ENCODE peak calls at places on chromosomes 7 and 10, in seven cellular contexts. V is fibroblast of mammary gland, Q is heart left ventricle, J is left ventricle myocardium inferior, C is PC-3, M is OCI-LY7, W is GM12864. P is an unnamed sample.

GRCh38 chr7:34530211-34530610 is 127.8 kb upstream of the NPSR1 start:
- DNase-seq in V (no peak), Q (no peak), J (no peak), C (no peak), M (no peak), W (no peak), P (no peak)

GRCh38 chr10:32983333-32983909 is 25.4 kb upstream of the ITGB1 start:
- DNase-seq in V (peak; percentile 97), Q (no peak), J (no peak), C (peak; percentile 98), M (no peak), W (no peak), P (peak; percentile 96)

GRCh38 chr7:66804001-66804400 is 63.5 kb downstream of the RABGEF1 start:
- DNase-seq in V (peak; percentile 8), Q (no peak), J (no peak), C (no peak), M (no peak), W (no peak), P (peak; percentile 13)

GRCh38 chr10:110076559-110077318 is 69.0 kb downstream of the ADD3 start:
- DNase-seq in V (peak; percentile 95), Q (no peak), J (no peak), C (peak; percentile 65), M (peak; percentile 69), W (peak; percentile 62), P (peak; percentile 82)

GRCh38 chr10:132701099-132701845 is 84.7 kb downstream of the NKX6-2 start:
- DNase-seq in V (no peak), Q (peak; percentile 53), J (peak; percentile 9), C (no peak), M (no peak), W (no peak), P (no peak)

GRCh38 chr10:22978287-22978686 is 50.4 kb downstream of the ARMC3 start:
- DNase-seq in V (peak; percentile 24), Q (no peak), J (no peak), C (no peak), M (no peak), W (no peak), P (peak; percentile 37)

GRCh38 chr7:135710417-135711138 is 17.4 kb downstream of the SLC13A4 start:
- DNase-seq in V (no peak), Q (no peak), J (no peak), C (peak; percentile 6), M (peak; percentile 27), W (no peak), P (no peak)

GRCh38 chr10:71584902-71585578 is 134.5 kb downstream of the C10orf105 start:
- DNase-seq in V (no peak), Q (no peak), J (no peak), C (no peak), M (no peak), W (no peak), P (peak; percentile 84)

GRCh38 chr7:13197501-13197900 is 510.1 kb downstream of the ARL4A start:
- DNase-seq in V (peak; percentile 67), Q (no peak), J (no peak), C (peak; percentile 78), M (no peak), W (no peak), P (peak; percentile 32)

GRCh38 chr7:156051884-156052283 is 239.6 kb upstream of the SHH start:
- DNase-seq in V (no peak), Q (no peak), J (no peak), C (no peak), M (no peak), W (no peak), P (no peak)

GRCh38 chr7:76191783-76192240 is 9.9 kb upstream of the SRRM3 start:
- DNase-seq in V (peak; percentile 53), Q (no peak), J (no peak), C (peak; percentile 53), M (peak; percentile 24), W (no peak), P (peak; percentile 22)

GRCh38 chr10:2936816-2937215 is 130.5 kb upstream of the PFKP start:
- DNase-seq in V (peak; percentile 11), Q (no peak), J (no peak), C (no peak), M (no peak), W (no peak), P (no peak)

GRCh38 chr10:63464402-63465292 is 1.1 kb downstream of the JMJD1C start:
- DNase-seq in V (peak; percentile 23), Q (no peak), J (no peak), C (peak; percentile 51), M (no peak), W (no peak), P (peak; percentile 42)

GRCh38 chr7:55140981-55141278 is 122.1 kb downstream of the EGFR start:
- DNase-seq in V (no peak), Q (no peak), J (no peak), C (no peak), M (no peak), W (no peak), P (no peak)

GRCh38 chr10:110684800-110685446 is 40.8 kb downstream of the RBM20 start:
- DNase-seq in V (no peak), Q (no peak), J (no peak), C (no peak), M (no peak), W (no peak), P (peak; percentile 50)

GRCh38 chr7:138538996-138539644 is 79.1 kb downstream of the TRIM24 start:
- DNase-seq in V (no peak), Q (no peak), J (no peak), C (no peak), M (no peak), W (no peak), P (no peak)

GRCh38 chr7:4139656-4140320 is 542.3 kb upstream of the FOXK1 start:
- DNase-seq in V (no peak), Q (peak; percentile 14), J (no peak), C (no peak), M (no peak), W (no peak), P (no peak)

GRCh38 chr10:37488792-37489657 is 363.6 kb downstream of the ANKRD30A start:
- DNase-seq in V (peak; percentile 31), Q (no peak), J (no peak), C (peak; percentile 99), M (no peak), W (no peak), P (peak; percentile 12)

GRCh38 chr10:89224697-89225443 is 17.8 kb upstream of the CH25H start:
- DNase-seq in V (no peak), Q (peak; percentile 72), J (peak; percentile 37), C (no peak), M (no peak), W (no peak), P (no peak)
- TF ChIP-seq CTCF in V (peak; percentile 8), Q (peak; percentile 31), J (peak; percentile 63), C (no peak), M (no peak), W (no peak), P (peak; percentile 41)

DNA sequence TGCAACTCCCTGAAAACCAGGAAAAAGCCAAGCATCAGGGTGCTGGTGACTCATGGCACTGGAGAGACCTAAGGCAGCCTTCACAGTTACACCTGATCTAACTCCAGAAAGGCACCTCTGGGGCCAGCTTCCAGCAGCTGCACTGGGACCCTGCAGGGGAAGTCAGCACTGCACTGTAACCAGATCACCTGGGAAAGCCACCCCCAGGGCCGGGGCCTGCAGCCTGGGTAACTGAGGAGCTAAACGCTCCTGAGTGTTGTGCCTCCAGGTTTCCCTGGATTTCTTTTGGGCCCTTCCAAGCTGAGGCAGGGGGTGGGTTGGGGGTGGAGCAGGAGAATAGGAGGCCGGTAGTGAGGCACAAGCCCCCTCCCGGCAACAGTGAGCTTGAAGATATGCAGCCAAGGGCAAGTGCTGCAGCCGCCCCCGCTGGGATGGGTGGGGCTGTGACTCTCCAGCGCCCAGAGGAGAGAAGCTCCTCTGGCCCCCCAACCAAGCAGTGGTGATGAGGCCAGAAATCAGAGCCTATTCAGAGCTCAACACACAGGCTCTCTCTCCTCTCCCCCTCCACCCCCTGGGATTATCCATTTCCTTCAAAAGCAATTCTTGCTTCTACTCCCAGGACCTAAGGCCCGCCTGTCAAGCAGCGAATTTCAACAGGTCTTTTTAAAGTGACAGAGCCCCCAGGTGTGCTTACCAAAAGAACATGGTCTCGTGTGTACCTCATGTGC is 2.6 kb downstream of the CXCL12 start:
- DNase-seq in V (no peak), Q (no peak), J (no peak), C (no peak), M (no peak), W (no peak), P (no peak)
- H3K4me3 ChIP-seq in V (no peak overlapping the region), Q (peak overlapping the region; percentile 79), J (peak overlapping the region; percentile 93), C (no peak overlapping the region), M (no peak overlapping the region), W (no peak overlapping the region), P (peak overlapping the region; percentile 51)

DNA sequence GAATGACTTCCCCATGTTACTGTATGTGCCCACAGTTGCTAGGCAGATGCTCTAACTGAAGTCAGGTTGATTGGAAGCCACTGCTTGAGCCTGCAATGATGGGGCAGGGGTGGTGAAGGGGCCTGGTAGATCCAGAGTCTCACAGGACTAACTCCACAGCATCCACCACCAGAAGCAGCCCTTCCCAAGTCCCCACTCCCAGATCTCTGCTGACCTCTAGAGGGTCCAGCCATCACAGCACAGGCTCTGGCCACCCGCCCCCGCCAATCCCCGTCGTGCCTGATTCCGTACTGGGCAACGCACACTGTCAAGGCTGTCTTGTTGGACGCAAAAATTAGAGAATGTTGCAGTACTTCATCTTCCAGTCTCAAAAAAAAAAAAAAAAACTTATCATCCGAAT is 136.8 kb upstream of the PDE1C start:
- DNase-seq in V (peak; percentile 14), Q (no peak), J (peak; percentile 19), C (peak; percentile 44), M (no peak), W (no peak), P (peak; percentile 11)
- TF ChIP-seq CTCF in V (peak; percentile 31), Q (peak; percentile 28), J (peak; percentile 55), C (peak; percentile 58), M (no peak), W (no peak), P (peak; percentile 53)

DNA sequence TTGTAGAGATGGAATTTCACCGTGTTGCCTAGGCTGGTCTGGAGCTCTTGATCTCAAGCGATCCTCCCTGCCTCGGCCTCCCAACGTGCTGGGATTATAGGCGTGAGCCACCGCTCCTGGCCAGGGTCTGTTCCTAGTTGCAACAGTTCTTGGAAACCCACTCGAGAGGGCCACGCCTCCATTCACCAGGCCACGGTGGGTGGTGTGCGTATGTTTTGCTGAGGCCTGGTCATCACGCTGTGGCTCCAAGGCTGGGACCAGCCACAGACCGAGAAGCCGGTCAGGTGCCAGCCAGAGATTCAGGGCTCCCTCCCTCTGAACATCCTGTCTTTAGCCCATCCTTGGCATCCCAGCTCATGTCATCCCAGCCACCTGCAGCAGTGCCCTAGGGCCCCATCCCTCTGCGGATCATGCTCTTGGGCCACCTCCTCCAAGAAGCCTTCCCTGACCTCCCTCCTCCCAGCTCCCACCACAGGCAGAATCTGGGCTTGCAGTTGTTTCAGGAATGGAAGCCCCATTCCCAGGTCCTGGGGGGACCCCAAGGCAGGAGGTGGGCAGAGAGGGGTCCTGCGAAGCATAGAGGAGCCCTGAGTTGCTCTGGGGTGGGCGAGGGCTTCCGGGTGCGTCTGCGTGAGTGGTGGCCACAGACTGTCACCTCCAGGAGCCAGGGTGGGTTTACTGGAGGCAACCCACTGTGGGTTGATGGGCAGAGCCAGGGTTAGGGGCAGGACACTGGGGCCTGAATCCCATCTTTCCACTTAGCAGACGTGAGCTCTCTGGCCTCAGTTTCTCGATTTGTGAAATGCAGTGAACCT is 5.2 kb downstream of the LAT2 start:
- DNase-seq in V (no peak), Q (no peak), J (no peak), C (no peak), M (no peak), W (no peak), P (no peak)
- H3K4me3 ChIP-seq in V (no peak overlapping the region), Q (no peak overlapping the region), J (no peak overlapping the region), C (no peak overlapping the region), M (no peak overlapping the region), W (peak overlapping the region; percentile 20), P (no peak overlapping the region)